ENCODE peak calls at places on chromosomes 5 and 9, in four cellular contexts. B is A549, R is K562, C is IMR-90. O is an unnamed sample.

GRCh38 chr9:19193029-19193324 is 37.5 kb upstream of the DENND4C start:
- DNase-seq in B (no peak), R (no peak), C (no peak), O (no peak)

GRCh38 chr5:154583545-154584168 is 105.6 kb upstream of the HAND1 start:
- DNase-seq in B (peak; percentile 53), R (no peak), C (no peak), O (no peak)

GRCh38 chr9:132605387-132605786 is 23.0 kb downstream of the BARHL1 start:
- DNase-seq in B (no peak), R (no peak), C (no peak), O (no peak)

GRCh38 chr9:98593354-98594253 is 115.1 kb downstream of the GABBR2 start:
- DNase-seq in B (no peak), R (no peak), C (no peak), O (no peak)

GRCh38 chr5:148841519-148841918 is 15.1 kb downstream of the ADRB2 start:
- DNase-seq in B (no peak), R (no peak), C (no peak), O (no peak)

GRCh38 chr9:99624499-99625233 is 197.0 kb upstream of the NR4A3 start:
- DNase-seq in B (no peak), R (no peak), C (no peak), O (no peak)

GRCh38 chr9:98222885-98223640 is 30.6 kb upstream of the CORO2A start:
- DNase-seq in B (peak; percentile 79), R (no peak), C (peak; percentile 99), O (no peak)

GRCh38 chr5:132136906-132137305 is 63.3 kb downstream of the CSF2 start:
- DNase-seq in B (no peak), R (no peak), C (peak; percentile 88), O (no peak)

GRCh38 chr9:136255896-136256890 is 10.6 kb upstream of the QSOX2 start:
- DNase-seq in B (peak; percentile 33), R (peak; percentile 65), C (no peak), O (no peak)

GRCh38 chr9:76730795-76731194 is 33.4 kb upstream of the PCA3 start:
- DNase-seq in B (no peak), R (no peak), C (no peak), O (no peak)

GRCh38 chr5:66511491-66511890 is 84.7 kb upstream of the MAST4 start:
- DNase-seq in B (peak; percentile 2), R (no peak), C (no peak), O (no peak)

GRCh38 chr9:119667163-119667562 is 297.9 kb upstream of the BRINP1 start:
- DNase-seq in B (no peak), R (no peak), C (no peak), O (no peak)

GRCh38 chr5:1512541-1513291 is 11.0 kb downstream of the LPCAT1 start:
- DNase-seq in B (no peak), R (no peak), C (no peak), O (no peak)

GRCh38 chr5:159552751-159553150 is 222.5 kb upstream of the IL12B start:
- DNase-seq in B (no peak), R (no peak), C (peak; percentile 45), O (no peak)

GRCh38 chr9:4116708-4117460 is 183.0 kb downstream of the GLIS3 start:
- DNase-seq in B (no peak), R (no peak), C (no peak), O (no peak)

GRCh38 chr5:95641803-95642220 is 4.8 kb upstream of the RFESD start:
- DNase-seq in B (no peak), R (no peak), C (peak; percentile 54), O (no peak)

GRCh38 chr5:163564321-163564924 is 59.0 kb downstream of the MAT2B start:
- DNase-seq in B (peak; percentile 60), R (peak; percentile 67), C (peak; percentile 69), O (peak; percentile 30)

GRCh38 chr5:113171520-113171919 is 194.9 kb downstream of the DCP2 start:
- DNase-seq in B (no peak), R (no peak), C (no peak), O (no peak)

GRCh38 chr5:61334224-61335196 is 2.5 kb downstream of the ZSWIM6 start:
- DNase-seq in B (no peak), R (no peak), C (peak; percentile 76), O (no peak)

GRCh38 chr5:18314192-18314778 is 680.0 kb downstream of the TAF11L14 start:
- DNase-seq in B (peak; percentile 33), R (peak; percentile 20), C (peak; percentile 20), O (no peak)

GRCh38 chr5:67971223-67971830 is 244.2 kb upstream of the PIK3R1 start:
- DNase-seq in B (no peak), R (no peak), C (peak; percentile 25), O (no peak)

GRCh38 chr9:87640385-87640795 is 85.5 kb upstream of the CTSL start:
- DNase-seq in B (no peak), R (no peak), C (peak; percentile 13), O (no peak)

GRCh38 chr5:176413255-176413565 is 3.1 kb downstream of the CLTB start:
- DNase-seq in B (no peak), R (no peak), C (no peak), O (no peak)

GRCh38 chr9:81002242-81002641 is 687.1 kb downstream of the TLE1 start:
- DNase-seq in B (no peak), R (no peak), C (no peak), O (no peak)

GRCh38 chr5:88665750-88666215 is 217.2 kb downstream of the MEF2C start:
- DNase-seq in B (no peak), R (no peak), C (no peak), O (no peak)

GRCh38 chr9:76161546-76161945 is 232.7 kb downstream of the RFK start:
- DNase-seq in B (no peak), R (no peak), C (peak; percentile 95), O (no peak)

GRCh38 chr5:149760700-149761187 is 30.6 kb downstream of the PPARGC1B start:
- DNase-seq in B (peak; percentile 19), R (no peak), C (no peak), O (no peak)

GRCh38 chr5:134138416-134139376 is 24.2 kb downstream of the TCF7 start:
- DNase-seq in B (no peak), R (no peak), C (peak; percentile 69), O (peak; percentile 89)

GRCh38 chr5:82986404-82986803 is 90.8 kb downstream of the TMEM167A start:
- DNase-seq in B (no peak), R (no peak), C (no peak), O (no peak)

GRCh38 chr9:74960548-74960947 is 7.8 kb upstream of the C9orf40 start:
- DNase-seq in B (peak; percentile 74), R (no peak), C (peak; percentile 79), O (no peak)

GRCh38 chr5:173864126-173865075 is 23.7 kb upstream of the CPEB4 start:
- DNase-seq in B (no peak), R (no peak), C (no peak), O (no peak)

GRCh38 chr5:173868096-173868879 is 19.9 kb upstream of the CPEB4 start:
- DNase-seq in B (no peak), R (no peak), C (peak; percentile 28), O (no peak)

GRCh38 chr5:173867173-173867679 is 20.9 kb upstream of the CPEB4 start:
- DNase-seq in B (no peak), R (no peak), C (no peak), O (no peak)

GRCh38 chr5:173869316-173869715 is 18.8 kb upstream of the CPEB4 start:
- DNase-seq in B (no peak), R (no peak), C (no peak), O (no peak)

DNA sequence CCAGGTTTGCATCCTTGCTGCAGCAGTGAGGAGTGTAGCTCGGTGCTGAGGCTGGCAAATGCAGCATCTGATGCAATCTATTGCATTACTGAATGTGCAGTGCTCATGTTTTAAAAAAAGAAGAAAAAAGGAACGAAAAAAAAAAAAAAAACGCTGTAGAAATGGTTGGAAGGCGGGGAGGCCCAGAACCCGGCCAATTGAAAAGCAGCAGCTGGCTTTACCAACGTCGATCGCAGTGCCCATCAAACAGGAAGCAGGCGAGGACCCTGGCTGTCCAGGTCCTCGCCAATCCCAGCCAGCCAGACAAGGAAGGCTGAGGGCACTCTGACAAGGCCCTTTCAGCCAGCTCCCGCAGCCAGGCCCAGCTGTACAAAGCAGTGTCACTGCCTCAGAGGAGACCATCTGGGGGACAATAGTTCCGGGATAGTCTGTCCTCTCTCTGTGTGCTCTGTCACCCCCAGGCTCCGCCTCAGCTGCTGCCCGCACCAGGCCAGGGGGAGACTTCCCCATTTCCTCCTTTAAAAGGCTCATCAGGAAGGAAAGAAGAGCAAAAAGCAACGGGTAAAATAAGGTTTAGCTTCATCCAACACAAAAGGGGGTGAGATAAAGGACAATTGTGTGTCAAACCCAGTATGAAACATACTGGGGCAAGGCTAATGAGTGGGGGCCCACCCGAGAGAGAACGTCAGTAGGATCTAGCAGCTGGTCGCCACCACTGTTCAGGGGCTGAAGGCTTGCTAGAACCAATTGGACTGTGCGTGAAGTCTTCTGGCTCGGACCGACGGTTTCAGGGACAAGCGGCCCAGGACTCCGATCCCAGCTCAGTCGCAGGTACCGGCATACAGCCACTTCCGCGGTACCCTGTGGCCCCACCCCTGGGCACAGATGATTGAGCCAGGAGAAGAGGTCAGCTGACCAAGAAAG is 21.6 kb upstream of the CPEB4 start:
- DNase-seq in B (no peak), R (peak; percentile 97), C (no peak), O (no peak)
- TF ChIP-seq SMC3 in B (no peak), R (no peak), C (no peak), O (no peak)

GRCh38 chr5:69416180-69416579 is 1.3 kb downstream of the MARVELD2 start:
- DNase-seq in B (no peak), R (no peak), C (no peak), O (no peak)
- TF ChIP-seq SMC3 in B (no peak), R (no peak), C (no peak), O (no peak)

DNA sequence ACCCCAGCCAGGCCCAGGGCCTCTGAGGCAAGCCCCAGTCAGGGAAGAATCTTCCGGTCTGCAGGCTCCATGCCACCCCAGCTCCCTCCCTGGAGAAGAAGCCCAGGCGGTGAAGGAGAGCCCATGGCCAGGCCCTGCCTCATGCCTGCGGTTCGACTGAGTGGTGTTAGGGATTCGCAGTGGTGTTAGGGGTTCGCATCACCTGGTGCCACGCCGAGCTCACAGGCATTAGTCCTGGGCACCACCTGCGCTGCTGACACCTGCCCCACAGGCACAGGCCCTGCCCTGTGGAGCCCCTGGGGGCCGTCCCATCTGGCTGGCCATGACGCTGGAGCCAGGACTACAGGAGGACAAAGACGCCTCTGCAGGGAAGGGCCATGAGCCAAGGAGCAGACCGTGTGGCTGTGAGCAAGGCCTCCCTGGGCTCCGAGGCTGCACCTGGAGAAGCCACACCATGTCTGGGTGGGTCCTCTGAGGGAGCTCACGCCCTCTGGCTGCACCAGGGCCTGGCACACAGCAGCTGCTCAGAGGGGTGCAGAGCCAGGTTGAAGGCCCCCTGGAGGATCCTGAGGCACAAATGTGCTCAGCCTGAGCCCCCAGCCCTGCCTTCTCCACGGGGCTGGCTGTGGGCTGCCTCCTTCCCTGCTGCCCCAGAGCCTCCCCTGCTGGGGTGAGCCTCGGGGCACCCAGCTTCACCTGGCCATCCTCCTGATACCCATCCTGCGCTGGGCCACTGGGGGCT is 27.6 kb upstream of the RNF130 start:
- DNase-seq in B (no peak), R (no peak), C (no peak), O (no peak)
- TF ChIP-seq SMC3 in B (no peak), R (no peak), C (no peak), O (no peak)

DNA sequence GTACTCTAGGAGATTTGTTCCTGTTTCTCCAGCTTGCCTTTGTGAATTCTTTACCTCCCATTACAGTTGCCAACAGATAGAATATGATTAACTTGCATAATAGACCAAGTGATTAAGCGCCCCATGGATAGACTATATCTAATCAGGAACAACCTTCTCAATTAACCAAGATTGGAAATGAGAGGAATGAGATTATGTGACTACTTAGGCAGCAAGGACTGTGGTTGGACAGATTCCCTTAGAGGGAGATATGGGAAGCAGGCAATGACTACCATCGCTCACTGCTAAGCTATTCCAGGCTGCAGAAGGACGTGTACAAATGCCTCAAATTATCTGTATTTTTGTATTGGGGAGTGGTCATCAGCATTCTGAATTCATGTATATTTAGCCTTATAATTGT is 278.1 kb upstream of the DAB2 start:
- DNase-seq in B (no peak), R (no peak), C (no peak), O (no peak)
- TF ChIP-seq SMC3 in B (no peak), R (no peak), C (no peak), O (no peak)